ENCODE peak calls at places on chromosome 20, in ten cellular contexts. R is NCI-H1417; V is stimulated activated CD4-positive, alpha-beta T cell treated with anti-CD3 and anti-CD28 coated beads, TNF-alpha, amount 100 ng/mL, for 24 hours; H is GM23248; L is lower lobe of right lung; A is amniotic stem cell; C is mesendoderm; E is activated gamma-delta T cell treated with Interleukin-2 at 50 U/mL for 16 hours; D is memory B cell; M is H9. B is an unnamed sample.

GRCh38 chr20:25356294-25356933 is 34.2 kb downstream of the ABHD12 start:
- DNase-seq in R (peak), V (no peak), H (no peak), L (no peak), A (no peak), C (no peak), E (no peak), D (no peak), M (peak), B (no peak)

GRCh38 chr20:54643761-54644160 is 168.4 kb downstream of the DOK5 start:
- DNase-seq in R (no peak), V (no peak), H (peak), L (no peak), A (peak), C (no peak), E (no peak), D (no peak), M (no peak), B (no peak)

GRCh38 chr20:38337561-38338140 is 8.6 kb upstream of the LBP start:
- DNase-seq in R (no peak), V (no peak), H (peak), L (no peak), A (no peak), C (peak), E (no peak), D (no peak), M (peak), B (no peak)

GRCh38 chr20:41233976-41234514 is 83.5 kb downstream of the ZHX3 start:
- DNase-seq in R (no peak), V (no peak), H (peak), L (no peak), A (no peak), C (no peak), E (no peak), D (no peak), M (no peak), B (no peak)

GRCh38 chr20:8805737-8806442 is 263.0 kb upstream of the PLCB4 start:
- DNase-seq in R (no peak), V (no peak), H (no peak), L (no peak), A (no peak), C (no peak), E (no peak), D (no peak), M (no peak), B (no peak)

GRCh38 chr20:24469116-24470030 is at the start of gene SYNDIG1:
- DNase-seq in R (no peak), V (no peak), H (peak), L (no peak), A (no peak), C (peak), E (no peak), D (no peak), M (peak), B (no peak)

GRCh38 chr20:58417418-58417817 is 28.4 kb downstream of the VAPB start:
- DNase-seq in R (no peak), V (no peak), H (no peak), L (no peak), A (no peak), C (no peak), E (no peak), D (no peak), M (no peak), B (no peak)

GRCh38 chr20:41185013-41185757 is 47.8 kb downstream of the PLCG1 start:
- DNase-seq in R (no peak), V (no peak), H (no peak), L (peak), A (no peak), C (no peak), E (no peak), D (no peak), M (peak), B (no peak)

GRCh38 chr20:56431451-56431850 is 19.4 kb downstream of the CASS4 start:
- DNase-seq in R (no peak), V (no peak), H (no peak), L (no peak), A (no peak), C (no peak), E (no peak), D (no peak), M (no peak), B (no peak)

GRCh38 chr20:58375796-58376195 is 13.2 kb upstream of the VAPB start:
- DNase-seq in R (no peak), V (no peak), H (no peak), L (no peak), A (no peak), C (no peak), E (no peak), D (no peak), M (no peak), B (no peak)

GRCh38 chr20:36745234-36745926 is 510 bp downstream of the NDRG3 start:
- DNase-seq in R (peak), V (no peak), H (peak), L (peak), A (no peak), C (peak), E (no peak), D (no peak), M (no peak), B (no peak)

GRCh38 chr20:22680031-22680740 is 95.8 kb upstream of the FOXA2 start:
- DNase-seq in R (no peak), V (no peak), H (no peak), L (no peak), A (no peak), C (no peak), E (no peak), D (no peak), M (no peak), B (no peak)

GRCh38 chr20:49694450-49695071 is 19.1 kb downstream of the B4GALT5 start:
- DNase-seq in R (peak), V (no peak), H (no peak), L (no peak), A (no peak), C (peak), E (no peak), D (no peak), M (no peak), B (no peak)

GRCh38 chr20:53652859-53653520 is 59.4 kb upstream of the ZNF217 start:
- DNase-seq in R (no peak), V (no peak), H (no peak), L (no peak), A (no peak), C (no peak), E (no peak), D (no peak), M (no peak), B (no peak)

GRCh38 chr20:50248104-50248631 is 57.5 kb downstream of the CEBPB start:
- DNase-seq in R (no peak), V (no peak), H (peak), L (no peak), A (no peak), C (no peak), E (no peak), D (no peak), M (no peak), B (no peak)

GRCh38 chr20:63980317-63980805 is 571 bp upstream of the PRPF6 start:
- DNase-seq in R (no peak), V (no peak), H (no peak), L (no peak), A (no peak), C (no peak), E (no peak), D (no peak), M (no peak), B (no peak)

GRCh38 chr20:53104889-53105288 is 132.7 kb downstream of the TSHZ2 start:
- DNase-seq in R (no peak), V (no peak), H (peak), L (no peak), A (no peak), C (no peak), E (no peak), D (no peak), M (no peak), B (no peak)

GRCh38 chr20:6533828-6534388 is 233.6 kb upstream of the BMP2 start:
- DNase-seq in R (no peak), V (no peak), H (peak), L (no peak), A (peak), C (no peak), E (no peak), D (no peak), M (no peak), B (no peak)

GRCh38 chr20:59667131-59667530 is 62.8 kb downstream of the PHACTR3 start:
- DNase-seq in R (no peak), V (no peak), H (no peak), L (no peak), A (no peak), C (no peak), E (no peak), D (no peak), M (no peak), B (no peak)

GRCh38 chr20:34951252-34951651 is 4.4 kb downstream of the GSS start:
- DNase-seq in R (no peak), V (no peak), H (no peak), L (no peak), A (no peak), C (no peak), E (no peak), D (no peak), M (no peak), B (no peak)

GRCh38 chr20:38304845-38305447 is 990 bp downstream of the BPI start:
- DNase-seq in R (peak), V (no peak), H (peak), L (peak), A (no peak), C (peak), E (no peak), D (no peak), M (peak), B (no peak)

GRCh38 chr20:5268449-5268848 is 48.3 kb downstream of the PROKR2 start:
- DNase-seq in R (no peak), V (no peak), H (no peak), L (no peak), A (no peak), C (no peak), E (no peak), D (no peak), M (no peak), B (no peak)

GRCh38 chr20:37804584-37805566 is 98.1 kb upstream of the VSTM2L start:
- DNase-seq in R (peak), V (no peak), H (no peak), L (no peak), A (no peak), C (no peak), E (no peak), D (peak), M (no peak), B (no peak)

GRCh38 chr20:64216036-64216435 is 39.5 kb upstream of the PCMTD2 start:
- DNase-seq in R (no peak), V (no peak), H (no peak), L (no peak), A (no peak), C (no peak), E (no peak), D (no peak), M (no peak), B (no peak)

GRCh38 chr20:1336699-1337387 is 7.9 kb upstream of the SDCBP2 start:
- DNase-seq in R (no peak), V (no peak), H (peak), L (peak), A (no peak), C (no peak), E (no peak), D (no peak), M (peak), B (no peak)

GRCh38 chr20:51412333-51412761 is 130.2 kb downstream of the NFATC2 start:
- DNase-seq in R (no peak), V (no peak), H (peak), L (no peak), A (no peak), C (no peak), E (no peak), D (no peak), M (no peak), B (no peak)

GRCh38 chr20:4090756-4091331 is 75.5 kb upstream of the RNF24 start:
- DNase-seq in R (no peak), V (no peak), H (peak), L (no peak), A (peak), C (peak), E (no peak), D (no peak), M (no peak), B (no peak)

B was measured in activated T-cell treated with anti-CD3 and anti-CD28 coated beads, Interleukin-2, amount 50 U/mL, for 1 hour.